ENCODE peak calls at places on chromosomes 11 and 22, in ten cellular contexts. X, P, D, Z, L, Y, U, F, T and V are unnamed samples.

GRCh38 chr11:62805991-62806441 is 776 bp upstream of the NXF1 start:
- DNase-seq in X (peak), P (no peak), D (no peak), Z (no peak), L (no peak), Y (no peak), U (no peak), F (no peak), T (peak), V (no peak)

GRCh38 chr11:9563196-9563730 is 10.2 kb upstream of the WEE1 start:
- DNase-seq in X (no peak), P (no peak), D (no peak), Z (no peak), L (no peak), Y (no peak), U (no peak), F (no peak), T (no peak), V (no peak)

GRCh38 chr22:19959043-19959586 is 17.5 kb upstream of the TXNRD2 start:
- DNase-seq in X (no peak), P (peak), D (peak), Z (peak), L (no peak), Y (peak), U (no peak), F (peak), T (peak), V (peak)

GRCh38 chr11:68345776-68346728 is 33.7 kb downstream of the LRP5 start:
- DNase-seq in X (no peak), P (no peak), D (no peak), Z (no peak), L (no peak), Y (peak), U (no peak), F (no peak), T (no peak), V (no peak)

GRCh38 chr11:128367573-128367972 is 219.8 kb downstream of the ETS1 start:
- DNase-seq in X (peak), P (no peak), D (no peak), Z (no peak), L (no peak), Y (no peak), U (peak), F (no peak), T (no peak), V (no peak)

GRCh38 chr11:6022954-6023353 is 7.6 kb downstream of the OR56A1 start:
- DNase-seq in X (no peak), P (peak), D (peak), Z (no peak), L (no peak), Y (no peak), U (peak), F (peak), T (no peak), V (peak)

GRCh38 chr22:24950272-24950902 is 2.1 kb upstream of the KIAA1671 start:
- DNase-seq in X (no peak), P (peak), D (peak), Z (no peak), L (no peak), Y (no peak), U (no peak), F (peak), T (no peak), V (peak)

GRCh38 chr11:44268807-44269080 is 41.2 kb downstream of the ALX4 start:
- DNase-seq in X (no peak), P (no peak), D (no peak), Z (no peak), L (no peak), Y (no peak), U (no peak), F (no peak), T (no peak), V (no peak)

GRCh38 chr22:38863531-38864131 is 8.4 kb downstream of the CBX6 start:
- DNase-seq in X (no peak), P (no peak), D (no peak), Z (no peak), L (no peak), Y (no peak), U (no peak), F (peak), T (no peak), V (no peak)

GRCh38 chr11:10568486-10568941 is at the start of gene LYVE1:
- DNase-seq in X (no peak), P (no peak), D (no peak), Z (peak), L (no peak), Y (no peak), U (no peak), F (no peak), T (no peak), V (no peak)

GRCh38 chr11:107592256-107592655 is 1.3 kb downstream of the ELMOD1 start:
- DNase-seq in X (no peak), P (no peak), D (no peak), Z (no peak), L (no peak), Y (no peak), U (no peak), F (peak), T (peak), V (no peak)

GRCh38 chr22:32204211-32204855 is 540 bp downstream of the RFPL2 start:
- DNase-seq in X (no peak), P (no peak), D (peak), Z (no peak), L (no peak), Y (no peak), U (no peak), F (peak), T (peak), V (no peak)

GRCh38 chr11:46438211-46438610 is 46.6 kb upstream of the CHRM4 start:
- DNase-seq in X (no peak), P (no peak), D (no peak), Z (no peak), L (no peak), Y (no peak), U (no peak), F (peak), T (no peak), V (peak)

GRCh38 chr11:47861762-47862161 is 13.6 kb upstream of the NUP160 start:
- DNase-seq in X (no peak), P (no peak), D (no peak), Z (no peak), L (no peak), Y (no peak), U (peak), F (no peak), T (no peak), V (no peak)

GRCh38 chr11:29816359-29816758 is 200.5 kb downstream of the KCNA4 start:
- DNase-seq in X (no peak), P (no peak), D (no peak), Z (no peak), L (no peak), Y (no peak), U (no peak), F (no peak), T (no peak), V (no peak)

GRCh38 chr22:47090591-47091240 is 328.3 kb downstream of the TBC1D22A start:
- DNase-seq in X (peak), P (no peak), D (peak), Z (no peak), L (no peak), Y (no peak), U (peak), F (no peak), T (no peak), V (no peak)

GRCh38 chr11:57248780-57249383 is 11.8 kb upstream of the APLNR start:
- DNase-seq in X (no peak), P (peak), D (peak), Z (no peak), L (peak), Y (peak), U (peak), F (peak), T (peak), V (peak)